ENCODE peak calls at places on chromosomes 6 and 20, in four cellular contexts. One of them, this sample, is unnamed.

GRCh38 chr20:58623579-58624473 is 27.3 kb upstream of the STX16 start:
- DNase-seq in caudate nucleus: no peak
- DNase-seq in stimulated activated CD4-positive, alpha-beta T cell treated with anti-CD3 and anti-CD28 coated beads, Interleukin-12 subunit alpha, Interleukin-12 subunit beta, amount 100 ng/mL, for 4 hours: no peak
- DNase-seq in iris pigment epithelial cell: peak
- DNase-seq in this sample: no peak

GRCh38 chr20:8855315-8855714 is 213.6 kb upstream of the PLCB4 start:
- DNase-seq in stimulated activated CD4-positive, alpha-beta T cell treated with anti-CD3 and anti-CD28 coated beads, Interleukin-12 subunit alpha, Interleukin-12 subunit beta, amount 100 ng/mL, for 4 hours: no peak
- DNase-seq in iris pigment epithelial cell: peak
- DNase-seq in caudate nucleus: no peak
- DNase-seq in this sample: no peak

GRCh38 chr20:45450097-45450818 is 19.3 kb upstream of the WFDC2 start:
- DNase-seq in stimulated activated CD4-positive, alpha-beta T cell treated with anti-CD3 and anti-CD28 coated beads, Interleukin-12 subunit alpha, Interleukin-12 subunit beta, amount 100 ng/mL, for 4 hours: no peak
- DNase-seq in caudate nucleus: no peak
- DNase-seq in iris pigment epithelial cell: peak
- DNase-seq in this sample: peak

GRCh38 chr6:139883776-139884175 is 509.3 kb upstream of the CITED2 start:
- DNase-seq in iris pigment epithelial cell: peak
- DNase-seq in caudate nucleus: no peak
- DNase-seq in stimulated activated CD4-positive, alpha-beta T cell treated with anti-CD3 and anti-CD28 coated beads, Interleukin-12 subunit alpha, Interleukin-12 subunit beta, amount 100 ng/mL, for 4 hours: no peak
- DNase-seq in this sample: no peak

GRCh38 chr6:34243901-34244884 is 4.6 kb downstream of the SMIM29 start:
- DNase-seq in stimulated activated CD4-positive, alpha-beta T cell treated with anti-CD3 and anti-CD28 coated beads, Interleukin-12 subunit alpha, Interleukin-12 subunit beta, amount 100 ng/mL, for 4 hours: peak
- DNase-seq in caudate nucleus: peak
- DNase-seq in iris pigment epithelial cell: peak
- DNase-seq in this sample: no peak

GRCh38 chr6:156827382-156827781 is 50.2 kb downstream of the ARID1B start:
- DNase-seq in iris pigment epithelial cell: no peak
- DNase-seq in caudate nucleus: no peak
- DNase-seq in stimulated activated CD4-positive, alpha-beta T cell treated with anti-CD3 and anti-CD28 coated beads, Interleukin-12 subunit alpha, Interleukin-12 subunit beta, amount 100 ng/mL, for 4 hours: no peak
- DNase-seq in this sample: no peak

GRCh38 chr6:40999498-41000070 is 39.4 kb downstream of the UNC5CL start:
- DNase-seq in caudate nucleus: no peak
- DNase-seq in stimulated activated CD4-positive, alpha-beta T cell treated with anti-CD3 and anti-CD28 coated beads, Interleukin-12 subunit alpha, Interleukin-12 subunit beta, amount 100 ng/mL, for 4 hours: no peak
- DNase-seq in iris pigment epithelial cell: peak
- DNase-seq in this sample: peak

GRCh38 chr20:42179768-42180167 is 561.6 kb upstream of the CHD6 start:
- DNase-seq in caudate nucleus: no peak
- DNase-seq in stimulated activated CD4-positive, alpha-beta T cell treated with anti-CD3 and anti-CD28 coated beads, Interleukin-12 subunit alpha, Interleukin-12 subunit beta, amount 100 ng/mL, for 4 hours: no peak
- DNase-seq in iris pigment epithelial cell: peak
- DNase-seq in this sample: no peak

GRCh38 chr20:43658068-43658722 is 8.7 kb upstream of the MYBL2 start:
- DNase-seq in iris pigment epithelial cell: no peak
- DNase-seq in caudate nucleus: no peak
- DNase-seq in stimulated activated CD4-positive, alpha-beta T cell treated with anti-CD3 and anti-CD28 coated beads, Interleukin-12 subunit alpha, Interleukin-12 subunit beta, amount 100 ng/mL, for 4 hours: peak
- DNase-seq in this sample: no peak

GRCh38 chr6:147201885-147202515 is 2.2 kb upstream of the STXBP5 start:
- DNase-seq in iris pigment epithelial cell: peak
- DNase-seq in caudate nucleus: no peak
- DNase-seq in stimulated activated CD4-positive, alpha-beta T cell treated with anti-CD3 and anti-CD28 coated beads, Interleukin-12 subunit alpha, Interleukin-12 subunit beta, amount 100 ng/mL, for 4 hours: no peak
- DNase-seq in this sample: no peak

This sample was measured in NCI-H446.